ENCODE peak calls at places on chromosomes 7 and 10, in six cellular contexts. Z is IMR-90, Y is A549, E is HepG2, P is SK-N-SH, J is GM12878. B is an unnamed sample.

GRCh38 chr10:133618851-133619250 is 7.7 kb downstream of the FRG2B start:
- DNase-seq in Z (no peak), Y (no peak), E (no peak), P (no peak), J (no peak), B (no peak)

GRCh38 chr7:112452102-112452888 is 2.0 kb downstream of the IFRD1 start:
- DNase-seq in Z (peak), Y (peak), E (peak), P (peak), J (no peak), B (peak)

GRCh38 chr7:24842449-24843241 is 85.4 kb upstream of the GSDME start:
- DNase-seq in Z (no peak), Y (no peak), E (peak), P (no peak), J (no peak), B (no peak)

GRCh38 chr7:49852619-49853462 is 79.4 kb downstream of the VWC2 start:
- DNase-seq in Z (peak), Y (peak), E (peak), P (peak), J (no peak), B (peak)

GRCh38 chr7:134704827-134705226 is 58.2 kb downstream of the BPGM start:
- DNase-seq in Z (no peak), Y (no peak), E (no peak), P (no peak), J (no peak), B (no peak)

GRCh38 chr10:113666682-113667252 is 2.9 kb upstream of the NRAP start:
- DNase-seq in Z (peak), Y (no peak), E (no peak), P (no peak), J (no peak), B (no peak)

GRCh38 chr7:29154076-29154475 is 7.7 kb upstream of the CPVL start:
- DNase-seq in Z (no peak), Y (no peak), E (no peak), P (no peak), J (no peak), B (no peak)

GRCh38 chr7:56537952-56538351 is 421.7 kb upstream of the NUPR2 start:
- DNase-seq in Z (no peak), Y (no peak), E (no peak), P (peak), J (no peak), B (no peak)

GRCh38 chr7:76121044-76121443 is 73.1 kb downstream of the MDH2 start:
- DNase-seq in Z (no peak), Y (no peak), E (peak), P (no peak), J (no peak), B (no peak)

DNA sequence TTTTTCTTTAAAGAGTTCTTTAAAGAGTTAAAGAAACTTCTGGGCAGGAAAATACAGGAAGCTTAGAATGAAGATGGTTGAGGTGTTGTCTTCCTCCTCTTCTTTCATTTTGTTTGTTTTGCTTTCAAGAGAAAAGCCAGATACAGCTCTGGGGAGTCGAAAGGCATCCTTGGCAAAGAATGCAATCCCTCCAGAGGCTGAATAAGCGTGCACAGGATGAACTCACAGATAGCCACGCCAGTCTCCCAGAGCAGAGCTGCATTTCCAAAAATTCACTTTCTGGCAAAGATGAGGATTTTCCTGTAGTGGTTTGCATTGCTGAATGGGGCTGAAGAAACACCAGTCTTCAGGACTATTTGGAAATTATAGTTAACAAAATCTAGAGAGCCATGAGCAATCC is 336.3 kb downstream of the NRG3 start:
- DNase-seq in Z (no peak), Y (no peak), E (no peak), P (no peak), J (no peak), B (no peak)
- TF ChIP-seq SMC3 in Z (no peak), Y (no peak), E (no peak), P (no peak), J (no peak), B (no peak)

GRCh38 chr10:33661580-33662269 is 327.3 kb upstream of the NRP1 start:
- DNase-seq in Z (no peak), Y (peak), E (peak), P (peak), J (no peak), B (no peak)
- TF ChIP-seq SMC3 in Z (no peak), Y (no peak), E (no peak), P (no peak), J (no peak), B (no peak)

DNA sequence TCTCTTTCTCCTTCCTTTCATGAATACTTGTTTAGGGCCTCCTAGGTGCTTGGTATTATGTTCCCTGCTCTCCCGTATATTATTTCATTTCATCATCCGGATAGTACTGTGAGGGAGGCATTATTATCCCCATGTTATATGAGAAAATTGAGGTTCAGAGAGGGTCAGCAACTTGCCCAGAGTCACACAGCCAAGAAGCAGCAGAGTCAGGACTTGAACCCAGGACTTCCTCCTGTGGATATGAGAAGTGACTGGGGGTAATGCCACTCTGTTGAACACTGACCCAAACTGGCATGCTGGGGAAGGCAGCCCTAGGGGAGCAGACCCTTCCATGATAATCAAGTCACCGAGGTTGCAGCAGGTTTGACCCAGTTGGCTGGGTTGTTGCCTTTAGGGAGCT is 8.2 kb upstream of the SFRP5 start:
- DNase-seq in Z (no peak), Y (no peak), E (no peak), P (no peak), J (no peak), B (no peak)
- TF ChIP-seq SMC3 in Z (no peak), Y (no peak), E (no peak), P (no peak), J (no peak), B (no peak)

GRCh38 chr10:110529596-110530011 is 31.9 kb downstream of the DUSP5 start:
- DNase-seq in Z (no peak), Y (no peak), E (no peak), P (no peak), J (peak), B (no peak)

GRCh38 chr10:110530131-110530831 is 32.6 kb downstream of the DUSP5 start:
- DNase-seq in Z (no peak), Y (peak), E (peak), P (peak), J (no peak), B (no peak)

GRCh38 chr10:110534571-110534970 is 32.9 kb upstream of the SMC3 start:
- DNase-seq in Z (no peak), Y (no peak), E (no peak), P (no peak), J (no peak), B (no peak)

GRCh38 chr10:110533149-110533548 is 34.3 kb upstream of the SMC3 start:
- DNase-seq in Z (peak), Y (no peak), E (no peak), P (no peak), J (no peak), B (no peak)

GRCh38 chr10:110531687-110532086 is 34.0 kb downstream of the DUSP5 start:
- DNase-seq in Z (no peak), Y (no peak), E (no peak), P (no peak), J (no peak), B (no peak)
- TF ChIP-seq SMC3 in Z (no peak), Y (no peak), E (no peak), P (no peak), J (no peak), B (no peak)

GRCh38 chr7:117895271-117895670 is 22.0 kb upstream of the CTTNBP2 start:
- DNase-seq in Z (no peak), Y (no peak), E (no peak), P (no peak), J (no peak), B (no peak)
- TF ChIP-seq SMC3 in Z (no peak), Y (no peak), E (no peak), P (no peak), J (no peak), B (no peak)

GRCh38 chr7:155680864-155681263 is 36.4 kb downstream of the RBM33 start:
- DNase-seq in Z (no peak), Y (no peak), E (no peak), P (no peak), J (no peak), B (peak)
- TF ChIP-seq SMC3 in Z (no peak), Y (no peak), E (no peak), P (no peak), J (no peak), B (no peak)